ENCODE peak calls at places on chromosome 12, in five cellular contexts. One of them, this sample, is unnamed.

GRCh38 chr12:47361389-47362031 is 281.8 kb upstream of the AMIGO2 start:
- DNase-seq in neural progenitor cell: no peak
- DNase-seq in naive thymus-derived CD4-positive, alpha-beta T cell: peak; percentile 10
- DNase-seq in cardiac muscle cell: no peak
- DNase-seq in tibial artery: no peak
- DNase-seq in this sample: peak; percentile 18

GRCh38 chr12:103626498-103626897 is 39.4 kb downstream of the STAB2 start:
- DNase-seq in naive thymus-derived CD4-positive, alpha-beta T cell: no peak
- DNase-seq in neural progenitor cell: peak; percentile 62
- DNase-seq in tibial artery: peak; percentile 80
- DNase-seq in cardiac muscle cell: peak; percentile 47
- DNase-seq in this sample: no peak

GRCh38 chr12:117279606-117280005 is 81.8 kb downstream of the NOS1 start:
- DNase-seq in cardiac muscle cell: no peak
- DNase-seq in neural progenitor cell: no peak
- DNase-seq in naive thymus-derived CD4-positive, alpha-beta T cell: no peak
- DNase-seq in tibial artery: no peak
- DNase-seq in this sample: no peak

GRCh38 chr12:92553389-92553788 is 149.4 kb upstream of the PLEKHG7 start:
- DNase-seq in cardiac muscle cell: peak; percentile 47
- DNase-seq in neural progenitor cell: no peak
- DNase-seq in tibial artery: peak; percentile 73
- DNase-seq in naive thymus-derived CD4-positive, alpha-beta T cell: no peak
- DNase-seq in this sample: no peak

GRCh38 chr12:25194211-25194610 is 749 bp downstream of the DNAI7 start:
- DNase-seq in tibial artery: no peak
- DNase-seq in cardiac muscle cell: no peak
- DNase-seq in naive thymus-derived CD4-positive, alpha-beta T cell: no peak
- DNase-seq in neural progenitor cell: no peak
- DNase-seq in this sample: no peak

GRCh38 chr12:127830730-127831129 is 436.2 kb upstream of the TMEM132C start:
- DNase-seq in naive thymus-derived CD4-positive, alpha-beta T cell: no peak
- DNase-seq in tibial artery: no peak
- DNase-seq in neural progenitor cell: no peak
- DNase-seq in cardiac muscle cell: no peak
- DNase-seq in this sample: no peak

GRCh38 chr12:116910645-116911449 is at the start of gene FBXW8:
- DNase-seq in cardiac muscle cell: peak; percentile 87
- DNase-seq in naive thymus-derived CD4-positive, alpha-beta T cell: peak; percentile 48
- DNase-seq in tibial artery: peak; percentile 77
- DNase-seq in neural progenitor cell: peak; percentile 86
- DNase-seq in this sample: peak; percentile 43

GRCh38 chr12:116714175-116714574 is 23.7 kb downstream of the SPRING1 start:
- DNase-seq in tibial artery: no peak
- DNase-seq in cardiac muscle cell: no peak
- DNase-seq in neural progenitor cell: no peak
- DNase-seq in naive thymus-derived CD4-positive, alpha-beta T cell: no peak
- DNase-seq in this sample: no peak

GRCh38 chr12:90543393-90543792 is 411.6 kb downstream of the CCER1 start:
- DNase-seq in neural progenitor cell: no peak
- DNase-seq in tibial artery: no peak
- DNase-seq in cardiac muscle cell: peak; percentile 61
- DNase-seq in naive thymus-derived CD4-positive, alpha-beta T cell: no peak
- DNase-seq in this sample: no peak

GRCh38 chr12:130965214-130965613 is 11.5 kb downstream of the ADGRD1 start:
- DNase-seq in tibial artery: no peak
- DNase-seq in naive thymus-derived CD4-positive, alpha-beta T cell: no peak
- DNase-seq in cardiac muscle cell: no peak
- DNase-seq in neural progenitor cell: no peak
- DNase-seq in this sample: no peak

GRCh38 chr12:52278530-52278929 is 4.1 kb downstream of the KRT86 start:
- DNase-seq in neural progenitor cell: peak; percentile 15
- DNase-seq in cardiac muscle cell: no peak
- DNase-seq in naive thymus-derived CD4-positive, alpha-beta T cell: no peak
- DNase-seq in tibial artery: no peak
- DNase-seq in this sample: no peak

DNA sequence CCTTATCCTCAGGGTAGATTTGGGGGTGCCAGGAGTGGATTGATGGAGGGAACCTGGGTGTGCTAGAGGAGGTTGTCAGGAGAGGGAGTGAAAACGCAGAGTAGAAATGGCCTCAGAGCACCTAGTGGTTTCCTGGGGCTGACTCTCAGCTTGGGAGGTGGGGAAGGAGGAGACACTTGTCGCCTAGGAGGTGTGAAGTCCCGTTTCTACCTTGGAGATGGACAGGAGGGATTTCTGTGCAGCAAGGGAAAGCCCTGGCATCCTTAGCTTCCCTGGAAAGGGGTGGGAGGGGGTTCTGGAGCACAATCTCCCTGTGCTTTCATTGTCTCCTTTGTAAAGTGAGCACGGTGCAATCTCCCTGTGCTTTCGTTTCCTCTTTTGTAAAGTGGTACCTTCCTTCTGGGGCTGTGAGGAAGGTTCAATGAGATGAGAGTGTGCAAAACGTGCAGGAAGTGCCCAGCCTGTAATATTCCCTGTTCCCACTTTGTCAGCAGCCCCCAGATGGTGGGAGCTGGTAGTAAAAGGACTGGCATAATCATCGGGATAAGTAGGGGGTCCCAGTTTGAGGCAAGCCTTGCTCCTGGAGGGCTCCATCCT is 1.6 kb downstream of the OAS3 start:
- DNase-seq in tibial artery: no peak
- DNase-seq in naive thymus-derived CD4-positive, alpha-beta T cell: no peak
- DNase-seq in cardiac muscle cell: no peak
- DNase-seq in neural progenitor cell: no peak
- DNase-seq in this sample: no peak
- H3K27me3 ChIP-seq in tibial artery: no peaks in the 10 kb centered on the region
- H3K27me3 ChIP-seq in naive thymus-derived CD4-positive, alpha-beta T cell: no peaks in the 10 kb centered on the region
- H3K27me3 ChIP-seq in cardiac muscle cell: peaks cover 44% of the 10 kb centered on the region
- H3K27me3 ChIP-seq in neural progenitor cell: peaks cover 42% of the 10 kb centered on the region
- H3K27me3 ChIP-seq in this sample: no peaks in the 10 kb centered on the region

GRCh38 chr12:30836656-30837445 is 82.1 kb upstream of the CAPRIN2 start:
- DNase-seq in naive thymus-derived CD4-positive, alpha-beta T cell: no peak
- DNase-seq in cardiac muscle cell: no peak
- DNase-seq in tibial artery: no peak
- DNase-seq in neural progenitor cell: no peak
- DNase-seq in this sample: no peak
- H3K27me3 ChIP-seq in naive thymus-derived CD4-positive, alpha-beta T cell: peaks cover 3% of the 10 kb centered on the region
- H3K27me3 ChIP-seq in cardiac muscle cell: no peaks in the 10 kb centered on the region
- H3K27me3 ChIP-seq in tibial artery: peaks cover 14% of the 10 kb centered on the region
- H3K27me3 ChIP-seq in neural progenitor cell: no peaks in the 10 kb centered on the region
- H3K27me3 ChIP-seq in this sample: no peaks in the 10 kb centered on the region

DNA sequence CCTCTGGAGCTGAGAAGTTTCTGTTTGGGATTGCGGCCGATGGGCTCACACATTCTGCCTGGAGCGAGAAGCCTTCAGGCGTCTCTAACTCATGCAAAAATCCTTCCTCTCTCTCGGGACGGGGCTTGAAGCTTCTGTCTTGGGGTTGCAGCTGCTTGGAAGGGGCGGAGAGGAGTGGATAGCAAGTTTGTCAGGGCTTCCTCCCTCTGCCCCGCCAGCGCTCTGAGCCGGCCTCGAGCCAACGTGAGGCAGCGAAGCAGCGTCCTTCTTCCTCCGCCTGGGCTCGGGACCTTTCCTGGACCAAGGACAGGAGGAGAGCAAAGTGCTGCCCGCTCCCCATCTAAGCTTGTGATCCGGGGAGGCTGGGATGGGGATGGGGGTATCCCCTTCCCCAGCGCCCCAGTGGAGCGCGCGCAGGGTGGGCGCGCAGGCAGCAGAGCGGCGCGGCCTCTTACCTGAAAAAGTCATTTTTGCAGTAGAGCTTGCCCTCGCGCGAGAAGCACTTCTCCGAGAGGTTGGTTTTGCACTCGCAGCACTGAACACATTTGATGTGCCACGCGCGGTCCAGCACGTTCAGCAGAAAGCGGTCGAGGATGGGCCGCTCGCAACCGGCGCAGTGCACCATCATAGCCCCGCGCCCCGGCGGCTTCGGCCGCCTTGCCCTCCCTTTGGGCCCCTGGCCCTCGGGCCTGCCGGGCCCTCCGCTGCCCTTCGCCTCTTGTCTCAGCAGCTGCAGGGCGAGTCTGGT is 626 bp downstream of the LHX5 start:
- DNase-seq in naive thymus-derived CD4-positive, alpha-beta T cell: no peak
- DNase-seq in neural progenitor cell: peak; percentile 54
- DNase-seq in tibial artery: no peak
- DNase-seq in cardiac muscle cell: no peak
- DNase-seq in this sample: no peak
- H3K27me3 ChIP-seq in naive thymus-derived CD4-positive, alpha-beta T cell: no peaks in the 10 kb centered on the region
- H3K27me3 ChIP-seq in neural progenitor cell: no peaks in the 10 kb centered on the region
- H3K27me3 ChIP-seq in tibial artery: peaks cover 100% of the 10 kb centered on the region
- H3K27me3 ChIP-seq in cardiac muscle cell: peaks cover 100% of the 10 kb centered on the region
- H3K27me3 ChIP-seq in this sample: peaks cover 76% of the 10 kb centered on the region

GRCh38 chr12:132282031-132282949 is 47.1 kb downstream of the GALNT9 start:
- DNase-seq in neural progenitor cell: no peak
- DNase-seq in cardiac muscle cell: no peak
- DNase-seq in tibial artery: no peak
- DNase-seq in naive thymus-derived CD4-positive, alpha-beta T cell: no peak
- DNase-seq in this sample: no peak

GRCh38 chr12:132284618-132285310 is 44.6 kb downstream of the GALNT9 start:
- DNase-seq in naive thymus-derived CD4-positive, alpha-beta T cell: no peak
- DNase-seq in neural progenitor cell: no peak
- DNase-seq in tibial artery: no peak
- DNase-seq in cardiac muscle cell: no peak
- DNase-seq in this sample: no peak

GRCh38 chr12:132281021-132281420 is 48.4 kb downstream of the GALNT9 start:
- DNase-seq in neural progenitor cell: no peak
- DNase-seq in naive thymus-derived CD4-positive, alpha-beta T cell: no peak
- DNase-seq in cardiac muscle cell: no peak
- DNase-seq in tibial artery: no peak
- DNase-seq in this sample: no peak

GRCh38 chr12:132284071-132284492 is 45.3 kb downstream of the GALNT9 start:
- DNase-seq in naive thymus-derived CD4-positive, alpha-beta T cell: no peak
- DNase-seq in cardiac muscle cell: peak; percentile 54
- DNase-seq in neural progenitor cell: no peak
- DNase-seq in tibial artery: no peak
- DNase-seq in this sample: no peak

GRCh38 chr12:132282950-132283771 is 46.2 kb downstream of the GALNT9 start:
- DNase-seq in naive thymus-derived CD4-positive, alpha-beta T cell: no peak
- DNase-seq in neural progenitor cell: no peak
- DNase-seq in tibial artery: no peak
- DNase-seq in cardiac muscle cell: no peak
- DNase-seq in this sample: peak; percentile 5
- H3K27me3 ChIP-seq in naive thymus-derived CD4-positive, alpha-beta T cell: no peaks in the 10 kb centered on the region
- H3K27me3 ChIP-seq in neural progenitor cell: peaks cover 47% of the 10 kb centered on the region
- H3K27me3 ChIP-seq in tibial artery: peaks cover 91% of the 10 kb centered on the region
- H3K27me3 ChIP-seq in cardiac muscle cell: peaks cover 32% of the 10 kb centered on the region
- H3K27me3 ChIP-seq in this sample: peaks cover 5% of the 10 kb centered on the region

DNA sequence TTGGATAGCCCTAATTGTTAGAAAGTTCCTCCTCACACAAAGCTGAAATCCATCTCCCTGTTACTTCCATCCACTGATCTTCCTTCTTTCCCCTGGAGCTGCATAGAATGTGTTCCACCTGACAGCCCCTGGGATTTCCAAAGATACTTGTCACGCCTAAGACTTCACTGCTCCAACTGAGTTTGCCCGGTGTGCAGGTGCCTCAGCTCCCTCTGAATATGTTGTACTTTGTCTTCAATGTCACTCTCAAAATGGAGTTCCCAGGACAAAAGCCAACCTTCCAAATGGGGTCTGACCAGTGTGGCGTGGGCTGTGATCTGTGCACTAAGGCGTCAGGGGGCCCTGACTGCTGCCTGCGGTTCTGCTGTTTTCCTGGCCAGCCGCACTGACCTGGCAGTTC is 42.8 kb downstream of the CACNA2D4 start:
- DNase-seq in neural progenitor cell: no peak
- DNase-seq in tibial artery: no peak
- DNase-seq in naive thymus-derived CD4-positive, alpha-beta T cell: no peak
- DNase-seq in cardiac muscle cell: no peak
- DNase-seq in this sample: no peak
- H3K27me3 ChIP-seq in neural progenitor cell: no peaks in the 10 kb centered on the region
- H3K27me3 ChIP-seq in tibial artery: peaks cover 3% of the 10 kb centered on the region
- H3K27me3 ChIP-seq in naive thymus-derived CD4-positive, alpha-beta T cell: no peaks in the 10 kb centered on the region
- H3K27me3 ChIP-seq in cardiac muscle cell: no peaks in the 10 kb centered on the region
- H3K27me3 ChIP-seq in this sample: no peaks in the 10 kb centered on the region

This sample was measured in effector memory CD4-positive, alpha-beta T cell.